ENCODE peak calls at places on chromosomes 4 and X, in four cellular contexts. F is K562, H is HepG2, T is GM12878. I is an unnamed sample.

GRCh38 chrX:12263211-12263610 is 124.9 kb downstream of the FRMPD4 start:
- DNase-seq in F (no peak), H (no peak), T (no peak), I (no peak)

GRCh38 chr4:23857353-23857752 is 32.5 kb downstream of the PPARGC1A start:
- DNase-seq in F (no peak), H (peak; percentile 49), T (no peak), I (no peak)

GRCh38 chr4:117429061-117429460 is 343.7 kb upstream of the TRAM1L1 start:
- DNase-seq in F (no peak), H (no peak), T (no peak), I (no peak)

GRCh38 chrX:153310901-153311300 is 10.7 kb downstream of the PNMA6F start:
- DNase-seq in F (no peak), H (no peak), T (no peak), I (no peak)

GRCh38 chr4:186300659-186301377 is 34.8 kb downstream of the F11 start:
- DNase-seq in F (no peak), H (no peak), T (no peak), I (no peak)

GRCh38 chr4:7838136-7838782 is 101.4 kb downstream of the AFAP1 start:
- DNase-seq in F (peak; percentile 17), H (no peak), T (no peak), I (no peak)

GRCh38 chr4:24794916-24795665 is at the start of gene SOD3:
- DNase-seq in F (peak; percentile 50), H (peak; percentile 18), T (no peak), I (no peak)

GRCh38 chr4:8472689-8473197 is 32.2 kb downstream of the TRMT44 start:
- DNase-seq in F (no peak), H (no peak), T (no peak), I (no peak)

GRCh38 chr4:72295966-72296557 is 264.3 kb downstream of the NPFFR2 start:
- DNase-seq in F (peak; percentile 37), H (peak; percentile 20), T (no peak), I (peak; percentile 42)

GRCh38 chr4:106986486-106986885 is 49.6 kb downstream of the DKK2 start:
- DNase-seq in F (no peak), H (no peak), T (no peak), I (no peak)

GRCh38 chr4:81470456-81471327 is 1.0 kb downstream of the RASGEF1B start:
- DNase-seq in F (peak; percentile 7), H (no peak), T (no peak), I (peak; percentile 39)

GRCh38 chrX:101550362-101550761 is at the start of gene ARMCX1:
- DNase-seq in F (no peak), H (no peak), T (no peak), I (no peak)

GRCh38 chr4:128347930-128348660 is 60.5 kb upstream of the PGRMC2 start:
- DNase-seq in F (no peak), H (no peak), T (no peak), I (no peak)

GRCh38 chrX:90617710-90618325 is 696.1 kb downstream of the TGIF2LX start:
- DNase-seq in F (no peak), H (no peak), T (no peak), I (no peak)

GRCh38 chrX:10939384-10939783 is 171.7 kb upstream of the HCCS start:
- DNase-seq in F (no peak), H (peak; percentile 64), T (no peak), I (no peak)

GRCh38 chr4:148926861-148927260 is 484.6 kb upstream of the NR3C2 start:
- DNase-seq in F (no peak), H (no peak), T (no peak), I (no peak)

GRCh38 chr4:173807347-173807746 is 277.3 kb upstream of the HAND2 start:
- DNase-seq in F (no peak), H (no peak), T (no peak), I (no peak)

GRCh38 chr4:27789768-27790167 is 929.1 kb downstream of the STIM2 start:
- DNase-seq in F (no peak), H (no peak), T (no peak), I (no peak)

GRCh38 chr4:78922207-78922606 is 17.0 kb downstream of the PAQR3 start:
- DNase-seq in F (no peak), H (no peak), T (no peak), I (no peak)

GRCh38 chrX:85611926-85612325 is 232.5 kb upstream of the POF1B start:
- DNase-seq in F (no peak), H (no peak), T (no peak), I (peak; percentile 11)

GRCh38 chrX:23883737-23884354 is 23.9 kb downstream of the APOO start:
- DNase-seq in F (peak; percentile 36), H (peak; percentile 31), T (no peak), I (peak; percentile 39)

GRCh38 chrX:110578270-110578669 is 217.3 kb downstream of the CHRDL1 start:
- DNase-seq in F (no peak), H (no peak), T (no peak), I (no peak)

GRCh38 chr4:122584517-122584916 is 36.3 kb downstream of the IL21 start:
- DNase-seq in F (no peak), H (no peak), T (no peak), I (no peak)

GRCh38 chr4:57110635-57111546 is 706 bp upstream of the IGFBP7 start:
- DNase-seq in F (no peak), H (no peak), T (no peak), I (no peak)

GRCh38 chr4:1245481-1246051 is 3.4 kb downstream of the CTBP1 start:
- DNase-seq in F (peak; percentile 9), H (no peak), T (no peak), I (no peak)

GRCh38 chr4:147039991-147040575 is 94.4 kb upstream of the TTC29 start:
- DNase-seq in F (no peak), H (no peak), T (no peak), I (no peak)

GRCh38 chr4:128810331-128810870 is 901 bp downstream of the JADE1 start:
- DNase-seq in F (peak; percentile 66), H (peak; percentile 45), T (no peak), I (peak; percentile 23)

GRCh38 chrX:110706446-110706845 is 89.2 kb downstream of the CHRDL1 start:
- DNase-seq in F (no peak), H (no peak), T (no peak), I (no peak)

GRCh38 chr4:162952232-162952631 is 214.5 kb downstream of the NAF1 start:
- DNase-seq in F (no peak), H (no peak), T (no peak), I (no peak)

GRCh38 chrX:11187001-11187400 is 75.9 kb downstream of the HCCS start:
- DNase-seq in F (no peak), H (no peak), T (no peak), I (no peak)

GRCh38 chrX:26845051-26845450 is 618.1 kb downstream of the PPP4R3C start:
- DNase-seq in F (no peak), H (no peak), T (no peak), I (no peak)

GRCh38 chr4:7950301-7951092 is 10.8 kb upstream of the AFAP1 start:
- DNase-seq in F (no peak), H (no peak), T (no peak), I (no peak)

GRCh38 chrX:48460606-48461005 is 9.5 kb downstream of the SLC38A5 start:
- DNase-seq in F (no peak), H (no peak), T (no peak), I (no peak)

GRCh38 chrX:99468993-99469392 is 941.1 kb downstream of the PCDH19 start:
- DNase-seq in F (no peak), H (no peak), T (no peak), I (no peak)

GRCh38 chr4:158322119-158322518 is 111.8 kb downstream of the TMEM144 start:
- DNase-seq in F (no peak), H (no peak), T (no peak), I (no peak)

GRCh38 chr4:12968345-12968744 is 515.8 kb downstream of the RAB28 start:
- DNase-seq in F (no peak), H (no peak), T (no peak), I (no peak)

GRCh38 chrX:47228550-47229270 is 4.1 kb upstream of the USP11 start:
- DNase-seq in F (no peak), H (no peak), T (no peak), I (no peak)

GRCh38 chr4:23022032-23022431 is 329.3 kb downstream of the GBA3 start:
- DNase-seq in F (no peak), H (no peak), T (no peak), I (no peak)

GRCh38 chrX:51144828-51145442 is 187.7 kb upstream of the NUDT10 start:
- DNase-seq in F (peak; percentile 36), H (peak; percentile 16), T (peak; percentile 1), I (peak; percentile 57)

DNA sequence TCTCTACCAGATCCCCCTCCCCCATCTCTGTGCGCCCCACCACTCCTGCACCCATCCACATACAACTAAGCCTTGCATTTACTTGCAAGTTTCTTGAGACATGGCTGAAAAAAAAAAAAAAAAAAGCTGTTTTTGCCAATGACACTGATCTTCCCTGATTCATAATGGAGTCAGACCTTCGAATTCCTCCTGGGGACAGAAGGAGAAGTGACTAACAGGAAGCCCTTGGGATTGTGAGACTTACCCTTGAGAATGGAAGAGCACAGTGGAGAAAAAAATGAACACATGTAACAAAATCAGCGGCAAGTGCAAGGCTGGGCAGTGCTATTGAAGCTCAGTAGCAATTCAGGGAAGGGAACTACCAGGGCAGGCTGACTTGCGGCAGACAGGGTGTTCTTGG is 288.4 kb downstream of the BCOR start:
- DNase-seq in F (no peak), H (no peak), T (no peak), I (no peak)
- TF ChIP-seq BHLHE40 in F (no peak), H (no peak), T (no peak), I (no peak)

GRCh38 chr4:108029731-108030130 is 40.0 kb downstream of the HADH start:
- DNase-seq in F (no peak), H (no peak), T (no peak), I (no peak)
- TF ChIP-seq SP1 in F (no peak), H (no peak), T (no peak), I (no peak)

GRCh38 chrX:84046403-84046984 is 141.5 kb downstream of the RPS6KA6 start:
- DNase-seq in F (peak; percentile 4), H (peak; percentile 0), T (no peak), I (peak; percentile 33)

GRCh38 chrX:84044051-84044450 is 143.9 kb downstream of the RPS6KA6 start:
- DNase-seq in F (no peak), H (no peak), T (no peak), I (no peak)

GRCh38 chrX:84047339-84047738 is 140.7 kb downstream of the RPS6KA6 start:
- DNase-seq in F (no peak), H (no peak), T (no peak), I (no peak)
- TF ChIP-seq BHLHE40 in F (no peak), H (no peak), T (no peak), I (no peak)

DNA sequence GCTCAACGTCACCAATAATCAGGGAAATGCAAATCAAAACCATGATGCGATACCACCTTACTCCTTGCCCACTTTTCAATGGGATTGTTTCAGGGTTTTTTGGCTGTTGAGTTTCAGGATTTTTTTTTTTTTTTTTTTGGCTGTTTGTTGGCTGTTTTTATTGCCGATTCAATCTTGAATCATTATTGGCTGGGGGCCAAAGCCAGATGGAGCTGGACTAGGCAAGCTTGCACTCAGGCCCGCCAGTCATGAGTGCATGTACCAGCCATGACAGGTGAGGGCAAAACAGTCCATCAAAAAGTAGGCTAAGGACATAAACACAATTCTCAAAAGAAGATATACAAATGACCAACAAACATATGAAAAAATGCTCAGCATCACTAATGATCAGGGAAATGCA is 13.3 kb downstream of the YIPF7 start:
- DNase-seq in F (no peak), H (no peak), T (no peak), I (no peak)
- TF ChIP-seq SP1 in F (no peak), H (no peak), T (no peak), I (no peak)

I was measured in HEK293T.